ENCODE peak calls at places on chromosomes 6 and 20, in six cellular contexts. H is tibial artery, A is NB4, B is fibroblast of lung, N is esophagus squamous epithelium, Q is foreskin fibroblast. W is an unnamed sample.

GRCh38 chr6:153858529-153858928 is 180.5 kb upstream of the OPRM1 start:
- DNase-seq in H (no peak), A (peak), B (no peak), N (no peak), Q (no peak), W (no peak)

GRCh38 chr6:168650686-168651085 is 209.7 kb downstream of the SMOC2 start:
- DNase-seq in H (no peak), A (no peak), B (no peak), N (no peak), Q (no peak), W (no peak)

GRCh38 chr6:42428326-42429041 is 23.2 kb downstream of the TRERF1 start:
- DNase-seq in H (no peak), A (no peak), B (peak), N (no peak), Q (peak), W (no peak)

GRCh38 chr6:73262701-73263569 is at the start of gene KHDC1:
- DNase-seq in H (peak), A (peak), B (peak), N (no peak), Q (peak), W (peak)

GRCh38 chr6:36633915-36634314 is 39.8 kb downstream of the SRSF3 start:
- DNase-seq in H (peak), A (no peak), B (peak), N (no peak), Q (peak), W (peak)

GRCh38 chr6:158312672-158313397 is 570 bp downstream of the TULP4 start:
- DNase-seq in H (no peak), A (peak), B (no peak), N (no peak), Q (no peak), W (no peak)

GRCh38 chr6:30760537-30760936 is 16.2 kb upstream of the IER3 start:
- DNase-seq in H (no peak), A (no peak), B (no peak), N (no peak), Q (no peak), W (no peak)

GRCh38 chr6:154297711-154298110 is 58.9 kb downstream of the IPCEF1 start:
- DNase-seq in H (no peak), A (no peak), B (peak), N (no peak), Q (peak), W (no peak)

GRCh38 chr6:83474309-83474708 is 38.0 kb upstream of the PRSS35 start:
- DNase-seq in H (no peak), A (no peak), B (peak), N (no peak), Q (peak), W (peak)

GRCh38 chr6:68738039-68738438 is 103.0 kb downstream of the ADGRB3 start:
- DNase-seq in H (no peak), A (no peak), B (no peak), N (no peak), Q (no peak), W (no peak)

GRCh38 chr6:23180504-23181293 is 611.3 kb downstream of the HDGFL1 start:
- DNase-seq in H (no peak), A (no peak), B (peak), N (no peak), Q (peak), W (peak)

GRCh38 chr20:61387204-61387958 is 135.3 kb downstream of the CDH4 start:
- DNase-seq in H (no peak), A (no peak), B (peak), N (no peak), Q (peak), W (peak)

GRCh38 chr6:97594834-97595233 is 311.8 kb upstream of the MMS22L start:
- DNase-seq in H (no peak), A (no peak), B (peak), N (no peak), Q (peak), W (peak)

GRCh38 chr6:138099832-138100231 is 7.4 kb downstream of the PERP start:
- DNase-seq in H (no peak), A (no peak), B (peak), N (no peak), Q (peak), W (peak)
- H3K4me3 ChIP-seq in H (no peak), A (no peak), B (no peak), N (peak), Q (no peak), W (no peak)

DNA sequence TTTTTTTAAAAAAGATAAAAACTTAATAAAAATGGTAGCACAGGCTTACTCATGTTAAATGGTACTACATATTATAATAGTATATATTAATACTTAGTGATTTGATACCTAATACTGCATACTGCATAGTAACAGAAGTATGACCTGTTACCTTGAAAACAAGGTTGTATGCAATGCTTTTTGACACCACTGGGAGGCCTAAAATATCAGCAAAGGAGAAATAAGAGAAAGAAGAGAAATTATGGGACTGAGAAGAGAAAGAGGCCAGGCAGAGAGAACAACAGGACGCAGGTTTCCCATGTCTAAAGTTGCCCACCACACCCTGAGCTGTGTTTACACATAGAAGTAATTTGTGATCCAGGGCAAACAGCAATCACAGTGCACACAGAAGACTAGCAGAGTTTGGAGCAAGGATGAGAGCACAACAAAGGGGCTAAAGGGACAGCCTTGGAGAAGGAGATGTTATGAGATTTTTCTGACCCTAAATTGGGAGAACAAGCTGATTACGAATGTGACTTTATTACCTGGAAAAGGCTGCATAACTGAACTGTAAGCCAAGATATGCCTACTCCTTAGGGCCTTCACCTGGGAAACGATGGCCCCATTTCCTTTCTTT is 73.2 kb downstream of the ROS1 start:
- DNase-seq in H (no peak), A (peak), B (peak), N (no peak), Q (peak), W (peak)
- TF ChIP-seq CTCF in H (no peak), A (peak), B (peak), N (peak), Q (peak), W (peak)

DNA sequence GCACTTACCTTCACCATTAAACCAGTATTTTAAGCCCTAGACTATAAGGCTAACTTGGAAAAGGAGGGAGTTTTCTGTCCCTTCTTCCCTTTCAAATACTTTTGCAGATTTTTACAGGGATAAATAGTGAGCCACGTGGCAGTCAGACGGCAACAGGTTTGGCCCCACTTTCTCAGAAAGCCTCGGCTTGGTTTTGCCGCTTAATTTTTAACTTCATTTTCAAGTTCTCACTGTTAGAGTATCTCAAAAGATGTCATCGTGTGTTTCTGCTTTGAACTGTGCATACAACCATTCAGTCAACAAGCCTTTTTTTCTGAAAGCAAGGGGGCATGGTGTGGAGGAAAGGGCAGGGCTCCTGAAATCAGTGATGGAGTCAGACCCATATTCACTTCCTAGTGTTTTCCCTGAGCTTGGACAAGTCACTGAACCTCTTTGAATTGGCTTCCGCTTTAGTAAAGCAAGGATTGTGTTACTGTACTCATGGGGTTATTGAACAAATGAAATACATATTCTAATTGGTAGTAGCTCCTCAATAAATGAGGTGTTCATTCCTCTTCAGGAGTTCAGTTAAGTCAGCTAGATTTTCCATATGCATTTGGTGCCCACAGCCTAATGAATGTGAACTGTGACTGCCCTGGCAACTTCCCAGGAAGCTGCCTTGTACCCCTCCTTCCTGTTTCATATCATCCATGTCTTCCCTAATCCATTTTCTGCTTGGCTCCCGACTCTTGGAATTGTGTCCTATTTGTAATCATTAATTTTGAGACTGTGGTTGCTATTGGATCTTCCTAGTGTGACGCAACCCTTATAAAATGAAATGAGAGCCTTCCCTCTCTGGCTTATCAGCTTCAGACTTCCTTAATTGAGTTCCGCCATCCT is at the start of gene SLC17A2:
- DNase-seq in H (no peak), A (no peak), B (no peak), N (no peak), Q (peak), W (no peak)
- H3K4me3 ChIP-seq in H (no peak), A (no peak), B (no peak), N (no peak), Q (no peak), W (no peak)

GRCh38 chr6:45991189-45991588 is 24.5 kb downstream of the CLIC5 start:
- DNase-seq in H (no peak), A (peak), B (no peak), N (no peak), Q (no peak), W (no peak)
- TF ChIP-seq CTCF in H (no peak), A (peak), B (no peak), N (no peak), Q (no peak), W (peak)

GRCh38 chr20:63978319-63979220 is 872 bp downstream of the SAMD10 start:
- DNase-seq in H (peak), A (peak), B (peak), N (no peak), Q (peak), W (peak)

GRCh38 chr20:63979221-63979548 is 257 bp downstream of the SAMD10 start:
- DNase-seq in H (no peak), A (peak), B (no peak), N (no peak), Q (no peak), W (no peak)

GRCh38 chr20:63979549-63980316 is at the start of gene SAMD10:
- DNase-seq in H (peak), A (peak), B (peak), N (no peak), Q (peak), W (peak)

GRCh38 chr20:63976980-63977391 is 2.5 kb downstream of the SAMD10 start:
- DNase-seq in H (no peak), A (no peak), B (no peak), N (no peak), Q (no peak), W (no peak)

GRCh38 chr20:63977392-63978276 is 1.8 kb downstream of the SAMD10 start:
- DNase-seq in H (no peak), A (peak), B (peak), N (no peak), Q (peak), W (peak)
- H3K4me3 ChIP-seq in H (no peak), A (peak), B (no peak), N (peak), Q (no peak), W (no peak)

W was measured in astrocyte of the spinal cord.